ENCODE peak calls at places on chromosomes 7 and 10, in ten cellular contexts. E is thoracic aorta, P is Peyer's patch, T is transverse colon, C is astrocyte of the cerebellum, W is pancreas, R is fibroblast of pulmonary artery, V is neural progenitor cell, D is right lobe of liver, U is body of pancreas. A is an unnamed sample.

GRCh38 chr10:102615361-102615760 is 28.9 kb upstream of the TRIM8 start:
- DNase-seq in E (no peak), P (no peak), T (no peak), C (no peak), W (no peak), R (no peak), V (peak; percentile 64), D (no peak), U (no peak), A (no peak)

GRCh38 chr10:22712959-22713852 is 1.2 kb downstream of the PIP4K2A start:
- DNase-seq in E (no peak), P (peak; percentile 57), T (peak; percentile 40), C (no peak), W (peak; percentile 36), R (peak; percentile 24), V (peak; percentile 56), D (peak; percentile 58), U (peak; percentile 16), A (no peak)

GRCh38 chr10:79084972-79085597 is 16.3 kb downstream of the ZMIZ1 start:
- DNase-seq in E (no peak), P (no peak), T (no peak), C (no peak), W (no peak), R (no peak), V (no peak), D (no peak), U (no peak), A (no peak)

GRCh38 chr7:31101544-31101943 is 49.4 kb downstream of the ADCYAP1R1 start:
- DNase-seq in E (no peak), P (peak; percentile 26), T (no peak), C (no peak), W (no peak), R (no peak), V (no peak), D (peak; percentile 18), U (no peak), A (no peak)

GRCh38 chr10:82815680-82816079 is 940.7 kb downstream of the NRG3 start:
- DNase-seq in E (no peak), P (no peak), T (no peak), C (no peak), W (peak; percentile 23), R (no peak), V (no peak), D (no peak), U (no peak), A (no peak)

GRCh38 chr10:22992621-22993020 is 64.8 kb downstream of the ARMC3 start:
- DNase-seq in E (no peak), P (no peak), T (no peak), C (no peak), W (no peak), R (no peak), V (no peak), D (peak; percentile 68), U (peak; percentile 16), A (no peak)

GRCh38 chr10:35184527-35185171 is 58.0 kb downstream of the CREM start:
- DNase-seq in E (no peak), P (no peak), T (no peak), C (no peak), W (no peak), R (no peak), V (no peak), D (no peak), U (no peak), A (no peak)

GRCh38 chr10:59027975-59028640 is 148.3 kb upstream of the PHYHIPL start:
- DNase-seq in E (no peak), P (no peak), T (no peak), C (peak; percentile 32), W (no peak), R (peak; percentile 46), V (no peak), D (no peak), U (no peak), A (no peak)

GRCh38 chr7:455110-455928 is 64.3 kb downstream of the PDGFA start:
- DNase-seq in E (peak; percentile 39), P (no peak), T (peak; percentile 36), C (no peak), W (peak; percentile 83), R (peak; percentile 74), V (no peak), D (peak; percentile 43), U (peak; percentile 57), A (peak; percentile 36)

GRCh38 chr10:70810967-70811366 is 4.8 kb upstream of the SGPL1 start:
- DNase-seq in E (no peak), P (no peak), T (no peak), C (no peak), W (no peak), R (no peak), V (no peak), D (no peak), U (no peak), A (no peak)

GRCh38 chr7:24911213-24911603 is 68.8 kb downstream of the OSBPL3 start:
- DNase-seq in E (no peak), P (no peak), T (no peak), C (no peak), W (no peak), R (no peak), V (no peak), D (no peak), U (no peak), A (no peak)

DNA sequence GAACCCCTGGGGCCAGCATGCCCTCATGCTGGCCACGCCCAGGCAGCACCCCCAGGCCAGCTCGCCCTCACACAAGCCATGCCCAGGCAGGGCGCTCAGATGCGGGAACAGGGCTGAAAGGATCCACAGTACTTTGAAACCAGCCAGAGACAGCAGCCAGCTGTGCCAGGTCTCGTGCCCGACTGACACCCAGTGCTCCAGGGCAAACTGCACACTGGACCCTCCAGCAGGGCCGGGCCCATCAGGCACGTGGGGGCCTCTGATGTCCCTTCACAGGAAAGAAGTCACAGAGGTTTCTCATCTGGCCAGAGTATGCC is 21.5 kb downstream of the MAD1L1 start:
- DNase-seq in E (no peak), P (peak; percentile 24), T (no peak), C (no peak), W (no peak), R (no peak), V (no peak), D (no peak), U (no peak), A (no peak)
- TF ChIP-seq CTCF in E (no peak), P (no peak), T (no peak), C (no peak), W (no peak), R (no peak), V (no peak), D (no peak), U (no peak), A (no peak)

GRCh38 chr7:105643384-105643783 is 62.1 kb upstream of the EFCAB10 start:
- DNase-seq in E (no peak), P (no peak), T (no peak), C (no peak), W (no peak), R (peak; percentile 12), V (peak; percentile 88), D (no peak), U (no peak), A (no peak)
- H3K4me3 ChIP-seq in E (no peak overlapping the region), P (no peak overlapping the region), T (no peak overlapping the region), C (no peak overlapping the region), W (no peak overlapping the region), R (no peak overlapping the region), V (no peak overlapping the region), D (no peak overlapping the region), U (no peak overlapping the region), A (no peak overlapping the region)

GRCh38 chr10:32187686-32188085 is 131.5 kb upstream of the KIF5B start:
- DNase-seq in E (no peak), P (no peak), T (no peak), C (no peak), W (no peak), R (no peak), V (no peak), D (no peak), U (no peak), A (no peak)

GRCh38 chr10:32190890-32191491 is 134.8 kb upstream of the KIF5B start:
- DNase-seq in E (no peak), P (no peak), T (no peak), C (peak; percentile 34), W (no peak), R (peak; percentile 61), V (peak; percentile 26), D (no peak), U (no peak), A (no peak)

GRCh38 chr10:32189400-32190084 is 133.3 kb upstream of the KIF5B start:
- DNase-seq in E (no peak), P (no peak), T (no peak), C (peak; percentile 22), W (no peak), R (peak; percentile 29), V (no peak), D (no peak), U (peak; percentile 25), A (no peak)
- TF ChIP-seq CTCF in E (no peak), P (no peak), T (peak; percentile 62), C (peak; percentile 32), W (peak; percentile 13), R (peak; percentile 16), V (no peak), D (peak; percentile 29), U (peak; percentile 54), A (peak; percentile 43)

GRCh38 chr10:4034907-4035581 is 250.0 kb upstream of the KLF6 start:
- DNase-seq in E (no peak), P (no peak), T (peak; percentile 22), C (no peak), W (no peak), R (peak; percentile 22), V (no peak), D (no peak), U (no peak), A (no peak)

GRCh38 chr10:4028838-4029583 is 244.0 kb upstream of the KLF6 start:
- DNase-seq in E (no peak), P (no peak), T (no peak), C (no peak), W (no peak), R (no peak), V (no peak), D (no peak), U (no peak), A (no peak)

GRCh38 chr10:4028027-4028471 is 243.0 kb upstream of the KLF6 start:
- DNase-seq in E (no peak), P (no peak), T (no peak), C (no peak), W (no peak), R (no peak), V (no peak), D (no peak), U (no peak), A (no peak)

GRCh38 chr10:4038000-4038399 is 253.0 kb upstream of the KLF6 start:
- DNase-seq in E (no peak), P (no peak), T (no peak), C (no peak), W (no peak), R (no peak), V (no peak), D (no peak), U (no peak), A (no peak)

DNA sequence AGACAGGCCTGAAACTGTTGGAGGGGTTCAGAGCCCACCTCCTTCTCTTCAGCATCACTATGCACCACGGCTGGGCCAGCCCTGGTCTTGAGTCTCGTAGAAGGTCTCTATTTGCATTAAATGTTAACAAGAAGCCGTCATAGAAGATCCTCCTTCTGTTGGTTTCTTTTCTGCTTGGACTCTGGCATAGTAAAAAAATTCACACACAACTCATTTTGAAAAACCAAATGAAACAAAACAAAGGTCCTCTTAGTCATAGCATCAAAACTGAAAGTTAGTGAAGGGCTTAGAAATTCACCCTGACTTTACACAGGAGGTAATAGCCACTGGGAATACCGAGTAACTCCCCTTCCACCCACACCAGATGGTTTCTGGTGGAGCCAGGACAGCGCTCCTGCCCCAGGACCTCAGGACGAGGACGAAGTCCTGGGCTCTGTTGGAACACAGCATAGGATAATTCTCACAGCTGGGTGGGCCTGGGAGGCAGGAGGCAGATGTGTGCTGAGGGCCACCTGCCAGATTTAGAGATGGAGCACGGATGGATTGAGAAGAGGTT is 248.4 kb upstream of the KLF6 start:
- DNase-seq in E (no peak), P (no peak), T (no peak), C (no peak), W (no peak), R (no peak), V (no peak), D (no peak), U (no peak), A (no peak)
- H3K4me3 ChIP-seq in E (no peak overlapping the region), P (no peak overlapping the region), T (no peak overlapping the region), C (no peak overlapping the region), W (no peak overlapping the region), R (no peak overlapping the region), V (no peak overlapping the region), D (no peak overlapping the region), U (no peak overlapping the region), A (no peak overlapping the region)

A was measured in retinal pigment epithelial cell.